ENCODE peak calls at places on chromosomes 5 and 9, in seven cellular contexts. R, O, S, J, T, U and X are unnamed samples.

GRCh38 chr5:96209829-96210228 is 223.2 kb downstream of the PCSK1 start:
- DNase-seq in R (peak), O (no peak), S (no peak), J (no peak), T (no peak), U (no peak), X (no peak)

GRCh38 chr9:130400870-130401269 is 43.9 kb upstream of the ASS1 start:
- DNase-seq in R (no peak), O (no peak), S (no peak), J (no peak), T (no peak), U (no peak), X (no peak)

GRCh38 chr5:34868736-34869135 is 29.8 kb downstream of the TTC23L start:
- DNase-seq in R (no peak), O (no peak), S (no peak), J (no peak), T (no peak), U (no peak), X (no peak)

GRCh38 chr5:126624534-126624933 is 23.8 kb downstream of the PHAX start:
- DNase-seq in R (peak), O (no peak), S (no peak), J (no peak), T (no peak), U (no peak), X (peak)

GRCh38 chr9:33159058-33159759 is 7.9 kb downstream of the B4GALT1 start:
- DNase-seq in R (peak), O (no peak), S (no peak), J (no peak), T (no peak), U (peak), X (no peak)

GRCh38 chr9:99822596-99823391 is 1.1 kb downstream of the NR4A3 start:
- DNase-seq in R (peak), O (peak), S (peak), J (no peak), T (peak), U (peak), X (no peak)

GRCh38 chr9:74035786-74036185 is 461.3 kb upstream of the RORB start:
- DNase-seq in R (no peak), O (no peak), S (no peak), J (no peak), T (no peak), U (no peak), X (no peak)

GRCh38 chr9:35689601-35690446 is at the start of gene TPM2:
- DNase-seq in R (peak), O (no peak), S (no peak), J (peak), T (peak), U (no peak), X (peak)

GRCh38 chr9:92010705-92011536 is 60.9 kb upstream of the ROR2 start:
- DNase-seq in R (no peak), O (no peak), S (no peak), J (no peak), T (no peak), U (no peak), X (no peak)

GRCh38 chr5:71384706-71385105 is 70.7 kb upstream of the BDP1 start:
- DNase-seq in R (no peak), O (no peak), S (no peak), J (no peak), T (no peak), U (no peak), X (no peak)

GRCh38 chr9:133514475-133515239 is 10.1 kb downstream of the MYMK start:
- DNase-seq in R (no peak), O (no peak), S (peak), J (no peak), T (no peak), U (no peak), X (no peak)

GRCh38 chr9:94860678-94861588 is 134.4 kb downstream of the AOPEP start:
- DNase-seq in R (peak), O (peak), S (peak), J (no peak), T (no peak), U (peak), X (no peak)

GRCh38 chr5:91382530-91383026 is 539 bp downstream of the ARRDC3 start:
- DNase-seq in R (peak), O (peak), S (peak), J (no peak), T (no peak), U (peak), X (no peak)

GRCh38 chr9:134329886-134330285 is 3.6 kb downstream of the RXRA start:
- DNase-seq in R (no peak), O (no peak), S (no peak), J (no peak), T (no peak), U (no peak), X (no peak)

GRCh38 chr5:4924581-4924980 is 215.5 kb upstream of the ADAMTS16 start:
- DNase-seq in R (no peak), O (no peak), S (no peak), J (no peak), T (no peak), U (no peak), X (no peak)

GRCh38 chr9:93830224-93830596 is 124.9 kb downstream of the BARX1 start:
- DNase-seq in R (no peak), O (no peak), S (no peak), J (no peak), T (no peak), U (no peak), X (no peak)

GRCh38 chr9:83197611-83198010 is 134.7 kb upstream of the RASEF start:
- DNase-seq in R (no peak), O (no peak), S (peak), J (no peak), T (no peak), U (no peak), X (no peak)

GRCh38 chr5:575636-576035 is 36.5 kb upstream of the CEP72 start:
- DNase-seq in R (no peak), O (no peak), S (no peak), J (no peak), T (no peak), U (no peak), X (no peak)

GRCh38 chr9:81844131-81844567 is 84.1 kb upstream of the SPATA31D4 start:
- DNase-seq in R (no peak), O (no peak), S (no peak), J (no peak), T (no peak), U (no peak), X (no peak)

GRCh38 chr9:129467004-129467588 is 153.8 kb downstream of the C9orf50 start:
- DNase-seq in R (no peak), O (no peak), S (no peak), J (no peak), T (no peak), U (no peak), X (no peak)

GRCh38 chr9:97307091-97307490 is 368 bp upstream of the CCDC180 start:
- DNase-seq in R (peak), O (no peak), S (no peak), J (peak), T (peak), U (peak), X (no peak)

GRCh38 chr5:8864053-8864452 is 681.8 kb downstream of the SEMA5A start:
- DNase-seq in R (peak), O (no peak), S (no peak), J (no peak), T (peak), U (peak), X (no peak)

GRCh38 chr5:177094224-177095087 is 7.7 kb downstream of the FGFR4 start:
- DNase-seq in R (no peak), O (no peak), S (no peak), J (no peak), T (peak), U (no peak), X (no peak)

GRCh38 chr5:103148213-103148612 is 28.1 kb downstream of the PPIP5K2 start:
- DNase-seq in R (no peak), O (no peak), S (no peak), J (no peak), T (no peak), U (no peak), X (no peak)

GRCh38 chr5:177369050-177369912 is 11.6 kb downstream of the RGS14 start:
- DNase-seq in R (peak), O (peak), S (no peak), J (no peak), T (no peak), U (peak), X (no peak)

GRCh38 chr9:135941288-135941995 is 19.7 kb downstream of the UBAC1 start:
- DNase-seq in R (no peak), O (no peak), S (no peak), J (no peak), T (no peak), U (no peak), X (no peak)

GRCh38 chr9:21110708-21111576 is 30.7 kb downstream of the IFNW1 start:
- DNase-seq in R (peak), O (no peak), S (peak), J (no peak), T (peak), U (no peak), X (peak)

GRCh38 chr5:120327180-120327579 is 136.9 kb upstream of the PRR16 start:
- DNase-seq in R (peak), O (no peak), S (no peak), J (no peak), T (no peak), U (no peak), X (no peak)

GRCh38 chr9:26682041-26682440 is 210.6 kb downstream of the CAAP1 start:
- DNase-seq in R (no peak), O (no peak), S (no peak), J (no peak), T (no peak), U (no peak), X (no peak)

GRCh38 chr9:132531187-132531586 is 51.2 kb upstream of the BARHL1 start:
- DNase-seq in R (no peak), O (no peak), S (no peak), J (no peak), T (no peak), U (no peak), X (no peak)

GRCh38 chr5:84718377-84718776 is 333.7 kb upstream of the EDIL3 start:
- DNase-seq in R (no peak), O (no peak), S (no peak), J (no peak), T (no peak), U (no peak), X (no peak)

GRCh38 chr9:114321759-114322158 is 1.1 kb upstream of the ORM1 start:
- DNase-seq in R (peak), O (no peak), S (no peak), J (no peak), T (no peak), U (peak), X (no peak)

GRCh38 chr5:31581498-31582099 is 49.5 kb downstream of the C5orf22 start:
- DNase-seq in R (peak), O (no peak), S (peak), J (no peak), T (no peak), U (no peak), X (peak)

GRCh38 chr9:137026828-137027227 is 1.2 kb downstream of the ABCA2 start:
- DNase-seq in R (no peak), O (no peak), S (no peak), J (no peak), T (no peak), U (no peak), X (no peak)